ENCODE peak calls at places on chromosome 1, in eight cellular contexts. One of them, this sample, is unnamed. For H3K36me3, the result is how much of the 10 kb centered on the place peaks cover.

GRCh38 chr1:54053745-54054437 is 483 bp downstream of the TCEANC2 start:
- DNase-seq in K562: peak
- DNase-seq in SK-N-SH: no peak
- DNase-seq in HCT116: no peak
- DNase-seq in endothelial cell of umbilical vein: peak
- DNase-seq in H1: no peak
- DNase-seq in GM12878: no peak
- DNase-seq in HepG2: no peak
- DNase-seq in this sample: no peak

GRCh38 chr1:29236743-29236992 is 346 bp downstream of the PTPRU start:
- DNase-seq in K562: no peak
- DNase-seq in SK-N-SH: no peak
- DNase-seq in HCT116: no peak
- DNase-seq in endothelial cell of umbilical vein: peak
- DNase-seq in H1: no peak
- DNase-seq in GM12878: no peak
- DNase-seq in HepG2: no peak
- DNase-seq in this sample: no peak

GRCh38 chr1:226719596-226720386 is 19.3 kb downstream of the ITPKB start:
- DNase-seq in K562: no peak
- DNase-seq in SK-N-SH: no peak
- DNase-seq in HCT116: no peak
- DNase-seq in endothelial cell of umbilical vein: no peak
- DNase-seq in H1: no peak
- DNase-seq in GM12878: no peak
- DNase-seq in HepG2: no peak
- DNase-seq in this sample: no peak

GRCh38 chr1:178266619-178267066 is 172.7 kb downstream of the RASAL2 start:
- DNase-seq in K562: no peak
- DNase-seq in SK-N-SH: no peak
- DNase-seq in HCT116: no peak
- DNase-seq in endothelial cell of umbilical vein: no peak
- DNase-seq in H1: peak
- DNase-seq in GM12878: no peak
- DNase-seq in HepG2: no peak
- DNase-seq in this sample: no peak

GRCh38 chr1:109391626-109392025 is 6.1 kb downstream of the SORT1 start:
- DNase-seq in K562: no peak
- DNase-seq in SK-N-SH: no peak
- DNase-seq in HCT116: no peak
- DNase-seq in endothelial cell of umbilical vein: no peak
- DNase-seq in H1: no peak
- DNase-seq in GM12878: peak
- DNase-seq in HepG2: no peak
- DNase-seq in this sample: no peak

GRCh38 chr1:156160000-156160743 is 6.8 kb downstream of the SEMA4A start:
- DNase-seq in K562: no peak
- DNase-seq in SK-N-SH: no peak
- DNase-seq in HCT116: no peak
- DNase-seq in endothelial cell of umbilical vein: no peak
- DNase-seq in H1: no peak
- DNase-seq in GM12878: no peak
- DNase-seq in HepG2: no peak
- DNase-seq in this sample: no peak

GRCh38 chr1:109304221-109304915 is 2.4 kb downstream of the MYBPHL start:
- DNase-seq in K562: no peak
- DNase-seq in SK-N-SH: no peak
- DNase-seq in HCT116: no peak
- DNase-seq in endothelial cell of umbilical vein: no peak
- DNase-seq in H1: no peak
- DNase-seq in GM12878: no peak
- DNase-seq in HepG2: no peak
- DNase-seq in this sample: no peak

GRCh38 chr1:39808784-39809517 is 20.3 kb upstream of the BMP8B start:
- DNase-seq in K562: no peak
- DNase-seq in SK-N-SH: no peak
- DNase-seq in HCT116: no peak
- DNase-seq in endothelial cell of umbilical vein: no peak
- DNase-seq in H1: no peak
- DNase-seq in GM12878: no peak
- DNase-seq in HepG2: no peak
- DNase-seq in this sample: no peak

GRCh38 chr1:64043976-64044375 is 159.4 kb upstream of the UBE2U start:
- DNase-seq in K562: no peak
- DNase-seq in SK-N-SH: no peak
- DNase-seq in HCT116: no peak
- DNase-seq in endothelial cell of umbilical vein: no peak
- DNase-seq in H1: no peak
- DNase-seq in GM12878: no peak
- DNase-seq in HepG2: no peak
- DNase-seq in this sample: no peak

GRCh38 chr1:10960954-10961833 is 51.3 kb upstream of the TARDBP start:
- DNase-seq in K562: peak
- DNase-seq in SK-N-SH: peak
- DNase-seq in HCT116: peak
- DNase-seq in endothelial cell of umbilical vein: peak
- DNase-seq in H1: peak
- DNase-seq in GM12878: no peak
- DNase-seq in HepG2: peak
- DNase-seq in this sample: no peak

GRCh38 chr1:33563702-33564101 is 91.3 kb downstream of the ZSCAN20 start:
- DNase-seq in K562: no peak
- DNase-seq in SK-N-SH: no peak
- DNase-seq in HCT116: no peak
- DNase-seq in endothelial cell of umbilical vein: no peak
- DNase-seq in H1: no peak
- DNase-seq in GM12878: no peak
- DNase-seq in HepG2: no peak
- DNase-seq in this sample: no peak

GRCh38 chr1:52955129-52955970 is 28.3 kb downstream of the SCP2 start:
- DNase-seq in K562: peak
- DNase-seq in SK-N-SH: peak
- DNase-seq in HCT116: no peak
- DNase-seq in endothelial cell of umbilical vein: peak
- DNase-seq in H1: no peak
- DNase-seq in GM12878: no peak
- DNase-seq in HepG2: peak
- DNase-seq in this sample: peak

GRCh38 chr1:165228676-165229075 is 127.8 kb downstream of the LMX1A start:
- DNase-seq in K562: peak
- DNase-seq in SK-N-SH: no peak
- DNase-seq in HCT116: no peak
- DNase-seq in endothelial cell of umbilical vein: no peak
- DNase-seq in H1: no peak
- DNase-seq in GM12878: no peak
- DNase-seq in HepG2: no peak
- DNase-seq in this sample: no peak

GRCh38 chr1:56780832-56781231 is 38.4 kb downstream of the FYB2 start:
- DNase-seq in K562: no peak
- DNase-seq in SK-N-SH: no peak
- DNase-seq in HCT116: no peak
- DNase-seq in endothelial cell of umbilical vein: no peak
- DNase-seq in H1: no peak
- DNase-seq in GM12878: no peak
- DNase-seq in HepG2: no peak
- DNase-seq in this sample: no peak

GRCh38 chr1:201185527-201186128 is 5.0 kb upstream of the IGFN1 start:
- DNase-seq in K562: no peak
- DNase-seq in SK-N-SH: no peak
- DNase-seq in HCT116: no peak
- DNase-seq in endothelial cell of umbilical vein: no peak
- DNase-seq in H1: no peak
- DNase-seq in GM12878: no peak
- DNase-seq in HepG2: no peak
- DNase-seq in this sample: no peak

GRCh38 chr1:119781434-119782210 is 12.9 kb upstream of the HMGCS2 start:
- DNase-seq in K562: no peak
- DNase-seq in SK-N-SH: no peak
- DNase-seq in HCT116: no peak
- DNase-seq in endothelial cell of umbilical vein: no peak
- DNase-seq in H1: peak
- DNase-seq in GM12878: no peak
- DNase-seq in HepG2: no peak
- DNase-seq in this sample: no peak

GRCh38 chr1:113389953-113390834 is at the start of gene MAGI3:
- DNase-seq in K562: peak
- DNase-seq in SK-N-SH: peak
- DNase-seq in HCT116: peak
- DNase-seq in endothelial cell of umbilical vein: peak
- DNase-seq in H1: peak
- DNase-seq in GM12878: peak
- DNase-seq in HepG2: peak
- DNase-seq in this sample: peak

GRCh38 chr1:41862411-41863221 is 56.1 kb downstream of the HIVEP3 start:
- DNase-seq in K562: peak
- DNase-seq in SK-N-SH: no peak
- DNase-seq in HCT116: peak
- DNase-seq in endothelial cell of umbilical vein: peak
- DNase-seq in H1: no peak
- DNase-seq in GM12878: no peak
- DNase-seq in HepG2: no peak
- DNase-seq in this sample: no peak

GRCh38 chr1:17060129-17060868 is 6.5 kb upstream of the SDHB start:
- DNase-seq in K562: no peak
- DNase-seq in SK-N-SH: no peak
- DNase-seq in HCT116: no peak
- DNase-seq in endothelial cell of umbilical vein: no peak
- DNase-seq in H1: no peak
- DNase-seq in GM12878: no peak
- DNase-seq in HepG2: no peak
- DNase-seq in this sample: peak

GRCh38 chr1:200291106-200291505 is 118.7 kb downstream of the ZNF281 start:
- DNase-seq in K562: no peak
- DNase-seq in SK-N-SH: no peak
- DNase-seq in HCT116: no peak
- DNase-seq in endothelial cell of umbilical vein: no peak
- DNase-seq in H1: no peak
- DNase-seq in GM12878: no peak
- DNase-seq in HepG2: no peak
- DNase-seq in this sample: no peak

GRCh38 chr1:111369645-111370044 is 57.9 kb downstream of the OVGP1 start:
- DNase-seq in K562: no peak
- DNase-seq in SK-N-SH: no peak
- DNase-seq in HCT116: no peak
- DNase-seq in endothelial cell of umbilical vein: peak
- DNase-seq in H1: no peak
- DNase-seq in GM12878: no peak
- DNase-seq in HepG2: no peak
- DNase-seq in this sample: no peak

GRCh38 chr1:236057546-236057945 is 7.3 kb downstream of the NID1 start:
- DNase-seq in K562: no peak
- DNase-seq in SK-N-SH: no peak
- DNase-seq in HCT116: no peak
- DNase-seq in endothelial cell of umbilical vein: no peak
- DNase-seq in H1: no peak
- DNase-seq in GM12878: no peak
- DNase-seq in HepG2: no peak
- DNase-seq in this sample: no peak

GRCh38 chr1:236063551-236063918 is 1.4 kb downstream of the NID1 start:
- DNase-seq in K562: no peak
- DNase-seq in SK-N-SH: no peak
- DNase-seq in HCT116: no peak
- DNase-seq in endothelial cell of umbilical vein: no peak
- DNase-seq in H1: no peak
- DNase-seq in GM12878: no peak
- DNase-seq in HepG2: no peak
- DNase-seq in this sample: no peak

GRCh38 chr1:236058141-236058626 is 6.7 kb downstream of the NID1 start:
- DNase-seq in K562: no peak
- DNase-seq in SK-N-SH: peak
- DNase-seq in HCT116: no peak
- DNase-seq in endothelial cell of umbilical vein: peak
- DNase-seq in H1: no peak
- DNase-seq in GM12878: peak
- DNase-seq in HepG2: no peak
- DNase-seq in this sample: no peak

GRCh38 chr1:236060286-236060685 is 4.6 kb downstream of the NID1 start:
- DNase-seq in K562: no peak
- DNase-seq in SK-N-SH: no peak
- DNase-seq in HCT116: no peak
- DNase-seq in endothelial cell of umbilical vein: no peak
- DNase-seq in H1: no peak
- DNase-seq in GM12878: no peak
- DNase-seq in HepG2: no peak
- DNase-seq in this sample: no peak

DNA sequence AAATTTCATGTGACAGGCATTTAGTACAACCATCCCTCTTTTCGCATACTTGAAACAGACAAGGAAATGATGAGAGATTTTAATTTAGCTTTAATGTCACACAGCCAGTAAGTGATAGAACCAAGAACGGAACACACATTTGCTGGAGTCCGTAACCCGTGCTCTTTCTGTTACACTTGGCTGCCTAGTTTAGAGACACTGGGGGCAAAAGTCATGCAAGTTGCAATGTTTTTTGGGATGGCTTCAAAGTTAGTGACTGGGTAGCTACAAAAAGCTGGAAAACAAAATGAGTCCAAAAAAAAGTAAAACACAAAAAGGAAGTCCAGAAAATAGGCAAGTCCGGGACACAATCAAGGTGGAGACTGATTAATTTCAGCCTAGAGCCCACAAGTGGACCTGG is 5.9 kb downstream of the NID1 start:
- DNase-seq in K562: no peak
- DNase-seq in SK-N-SH: no peak
- DNase-seq in HCT116: no peak
- DNase-seq in endothelial cell of umbilical vein: no peak
- DNase-seq in H1: no peak
- DNase-seq in GM12878: no peak
- DNase-seq in HepG2: no peak
- DNase-seq in this sample: no peak
- H3K9ac ChIP-seq in K562: no peak
- H3K9ac ChIP-seq in SK-N-SH: no peak
- H3K9ac ChIP-seq in HCT116: no peak
- H3K9ac ChIP-seq in endothelial cell of umbilical vein: no peak
- H3K9ac ChIP-seq in H1: no peak
- H3K9ac ChIP-seq in GM12878: peak
- H3K9ac ChIP-seq in HepG2: no peak
- H3K9ac ChIP-seq in this sample: no peak

GRCh38 chr1:20974069-20974468 is 187.0 kb upstream of the HP1BP3 start:
- DNase-seq in K562: no peak
- DNase-seq in SK-N-SH: no peak
- DNase-seq in HCT116: no peak
- DNase-seq in endothelial cell of umbilical vein: no peak
- DNase-seq in H1: no peak
- DNase-seq in GM12878: no peak
- DNase-seq in HepG2: no peak
- DNase-seq in this sample: no peak
- TF ChIP-seq POLR2AphosphoS5 in K562: no peak
- TF ChIP-seq POLR2AphosphoS5 in SK-N-SH: no peak
- TF ChIP-seq POLR2AphosphoS5 in HCT116: no peak
- TF ChIP-seq POLR2AphosphoS5 in endothelial cell of umbilical vein: no peak
- TF ChIP-seq POLR2AphosphoS5 in H1: no peak
- TF ChIP-seq POLR2AphosphoS5 in GM12878: no peak
- TF ChIP-seq POLR2AphosphoS5 in HepG2: no peak
- TF ChIP-seq POLR2AphosphoS5 in this sample: no peak

GRCh38 chr1:46652321-46653100 is 15.7 kb downstream of the ATPAF1 start:
- DNase-seq in K562: no peak
- DNase-seq in SK-N-SH: no peak
- DNase-seq in HCT116: no peak
- DNase-seq in endothelial cell of umbilical vein: no peak
- DNase-seq in H1: no peak
- DNase-seq in GM12878: no peak
- DNase-seq in HepG2: no peak
- DNase-seq in this sample: no peak
- H3K36me3 ChIP-seq in K562: under half
- H3K36me3 ChIP-seq in SK-N-SH: half or more
- H3K36me3 ChIP-seq in HCT116: under half
- H3K36me3 ChIP-seq in endothelial cell of umbilical vein: under half
- H3K36me3 ChIP-seq in H1: half or more
- H3K36me3 ChIP-seq in GM12878: under half
- H3K36me3 ChIP-seq in HepG2: under half
- H3K36me3 ChIP-seq in this sample: half or more

GRCh38 chr1:32178380-32179192 is 889 bp upstream of the TXLNA start:
- DNase-seq in K562: no peak
- DNase-seq in SK-N-SH: no peak
- DNase-seq in HCT116: no peak
- DNase-seq in endothelial cell of umbilical vein: no peak
- DNase-seq in H1: no peak
- DNase-seq in GM12878: no peak
- DNase-seq in HepG2: peak
- DNase-seq in this sample: no peak
- H3K9ac ChIP-seq in K562: peak
- H3K9ac ChIP-seq in SK-N-SH: no peak
- H3K9ac ChIP-seq in HCT116: peak
- H3K9ac ChIP-seq in endothelial cell of umbilical vein: no peak
- H3K9ac ChIP-seq in H1: no peak
- H3K9ac ChIP-seq in GM12878: peak
- H3K9ac ChIP-seq in HepG2: peak
- H3K9ac ChIP-seq in this sample: no peak

This sample was measured in SK-N-MC.